ENCODE peak calls at places on chromosomes 4 and X, in four cellular contexts. P is lower leg skin; Y is stimulated activated naive CD4-positive, alpha-beta T cell; J is right lobe of liver. L is an unnamed sample.
A peak's percentile ranks its signal among the peaks of the same experiment; 100 is the strongest.

GRCh38 chrX:151745651-151746050 is 11.1 kb downstream of the CNGA2 start:
- DNase-seq in P (no peak), Y (no peak), J (peak; percentile 8), L (no peak)

GRCh38 chrX:29858714-29859113 is 356.6 kb upstream of the MAGEB2 start:
- DNase-seq in P (no peak), Y (no peak), J (no peak), L (no peak)

GRCh38 chr4:113952452-113953029 is 26.9 kb downstream of the ARSJ start:
- DNase-seq in P (no peak), Y (no peak), J (no peak), L (peak; percentile 24)

GRCh38 chrX:65601530-65602281 is 65.7 kb upstream of the MSN start:
- DNase-seq in P (peak; percentile 71), Y (peak; percentile 54), J (peak; percentile 85), L (peak; percentile 51)

GRCh38 chr4:164287173-164287572 is 466.8 kb upstream of the SMIM31 start:
- DNase-seq in P (no peak), Y (no peak), J (no peak), L (no peak)

GRCh38 chrX:148501121-148502066 is 977 bp downstream of the AFF2 start:
- DNase-seq in P (no peak), Y (no peak), J (peak; percentile 51), L (peak; percentile 25)

GRCh38 chr4:137677851-137678250 is 145.6 kb upstream of the PCDH18 start:
- DNase-seq in P (no peak), Y (no peak), J (no peak), L (no peak)

GRCh38 chrX:139739138-139739537 is 31.2 kb upstream of the MCF2 start:
- DNase-seq in P (no peak), Y (no peak), J (no peak), L (no peak)

GRCh38 chr4:134665429-134665828 is 463.8 kb upstream of the PABPC4L start:
- DNase-seq in P (no peak), Y (no peak), J (no peak), L (no peak)

GRCh38 chr4:1371831-1372165 is 24.8 kb downstream of the UVSSA start:
- DNase-seq in P (no peak), Y (no peak), J (no peak), L (no peak)

GRCh38 chr4:175330236-175330635 is 412.1 kb downstream of the ADAM29 start:
- DNase-seq in P (no peak), Y (no peak), J (no peak), L (no peak)

GRCh38 chr4:2451821-2452785 is 16.8 kb upstream of the RNF4 start:
- DNase-seq in P (no peak), Y (no peak), J (peak; percentile 31), L (no peak)

GRCh38 chr4:66465111-66465510 is 794.8 kb upstream of the EPHA5 start:
- DNase-seq in P (no peak), Y (no peak), J (no peak), L (no peak)

GRCh38 chr4:69832326-69833030 is 27.5 kb downstream of the SULT1E1 start:
- DNase-seq in P (no peak), Y (no peak), J (no peak), L (no peak)

GRCh38 chr4:61555789-61556188 is 355.7 kb downstream of the ADGRL3 start:
- DNase-seq in P (no peak), Y (no peak), J (no peak), L (no peak)

GRCh38 chr4:88999392-88999791 is 57.6 kb downstream of the FAM13A start:
- DNase-seq in P (no peak), Y (no peak), J (no peak), L (no peak)

GRCh38 chrX:15882704-15883539 is 28.3 kb upstream of the AP1S2 start:
- DNase-seq in P (no peak), Y (no peak), J (no peak), L (no peak)

GRCh38 chr4:184699941-184700340 is 34.0 kb downstream of the CENPU start:
- DNase-seq in P (no peak), Y (no peak), J (no peak), L (no peak)

GRCh38 chrX:154805696-154806091 is 409 bp upstream of the MPP1 start:
- DNase-seq in P (no peak), Y (no peak), J (no peak), L (no peak)

GRCh38 chrX:79156818-79157217 is 12.3 kb downstream of the GPR174 start:
- DNase-seq in P (no peak), Y (no peak), J (no peak), L (no peak)

GRCh38 chrX:65900850-65901844 is 138.7 kb downstream of the VSIG4 start:
- DNase-seq in P (no peak), Y (no peak), J (no peak), L (no peak)

GRCh38 chrX:106917830-106918500 is 2.2 kb upstream of the CLDN2 start:
- DNase-seq in P (no peak), Y (no peak), J (no peak), L (no peak)

GRCh38 chrX:2794336-2794735 is 34.4 kb upstream of the GYG2 start:
- DNase-seq in P (no peak), Y (no peak), J (no peak), L (no peak)

GRCh38 chrX:8879750-8880149 is 78.6 kb upstream of the FAM9A start:
- DNase-seq in P (no peak), Y (no peak), J (no peak), L (no peak)

GRCh38 chrX:150482537-150483217 is 85.7 kb upstream of the MTM1 start:
- DNase-seq in P (peak; percentile 16), Y (no peak), J (no peak), L (no peak)

GRCh38 chr4:15982833-15983528 is 20.0 kb upstream of the FGFBP2 start:
- DNase-seq in P (no peak), Y (no peak), J (no peak), L (no peak)

GRCh38 chrX:34580069-34580468 is 77.0 kb downstream of the TMEM47 start:
- DNase-seq in P (no peak), Y (no peak), J (no peak), L (no peak)

GRCh38 chr4:11746734-11747133 is 318.0 kb upstream of the HS3ST1 start:
- DNase-seq in P (no peak), Y (no peak), J (no peak), L (no peak)

GRCh38 chr4:140426610-140427103 is 791 bp downstream of the CLGN start:
- DNase-seq in P (no peak), Y (no peak), J (no peak), L (no peak)

GRCh38 chr4:77776182-77777134 is 42.7 kb downstream of the CNOT6L start:
- DNase-seq in P (no peak), Y (no peak), J (no peak), L (no peak)